ENCODE peak calls at places on chromosomes 5 and 9, in nine cellular contexts. One of them, this sample, is unnamed.

GRCh38 chr9:2267171-2267740 is 252.1 kb downstream of the SMARCA2 start:
- DNase-seq in GM13977: no peak
- DNase-seq in heart left ventricle: peak; percentile 72
- DNase-seq in progenitor cell of endocrine pancreas: no peak
- DNase-seq in AG04450: no peak
- DNase-seq in AG10803: peak; percentile 53
- DNase-seq in cardiac muscle cell: peak; percentile 49
- DNase-seq in foreskin fibroblast: peak; percentile 17
- DNase-seq in astrocyte of the spinal cord: no peak
- DNase-seq in this sample: no peak

GRCh38 chr9:93908591-93909241 is 46.4 kb downstream of the BARX1 start:
- DNase-seq in foreskin fibroblast: no peak
- DNase-seq in progenitor cell of endocrine pancreas: no peak
- DNase-seq in cardiac muscle cell: no peak
- DNase-seq in heart left ventricle: no peak
- DNase-seq in AG10803: no peak
- DNase-seq in AG04450: no peak
- DNase-seq in astrocyte of the spinal cord: no peak
- DNase-seq in GM13977: no peak
- DNase-seq in this sample: no peak

GRCh38 chr9:87827341-87827740 is 55.3 kb upstream of the SPATA31E1 start:
- DNase-seq in GM13977: no peak
- DNase-seq in astrocyte of the spinal cord: no peak
- DNase-seq in AG04450: no peak
- DNase-seq in AG10803: peak; percentile 35
- DNase-seq in progenitor cell of endocrine pancreas: no peak
- DNase-seq in heart left ventricle: no peak
- DNase-seq in foreskin fibroblast: no peak
- DNase-seq in cardiac muscle cell: no peak
- DNase-seq in this sample: no peak

GRCh38 chr5:102875672-102876071 is 120.6 kb downstream of the PAM start:
- DNase-seq in progenitor cell of endocrine pancreas: no peak
- DNase-seq in AG10803: no peak
- DNase-seq in heart left ventricle: no peak
- DNase-seq in GM13977: no peak
- DNase-seq in AG04450: no peak
- DNase-seq in astrocyte of the spinal cord: no peak
- DNase-seq in foreskin fibroblast: no peak
- DNase-seq in cardiac muscle cell: no peak
- DNase-seq in this sample: no peak

GRCh38 chr5:133412661-133413060 is 199.7 kb downstream of the FSTL4 start:
- DNase-seq in GM13977: no peak
- DNase-seq in heart left ventricle: no peak
- DNase-seq in AG10803: no peak
- DNase-seq in astrocyte of the spinal cord: no peak
- DNase-seq in progenitor cell of endocrine pancreas: no peak
- DNase-seq in cardiac muscle cell: no peak
- DNase-seq in AG04450: no peak
- DNase-seq in foreskin fibroblast: no peak
- DNase-seq in this sample: no peak

GRCh38 chr9:109956811-109957440 is 176.9 kb downstream of the PALM2AKAP2 start:
- DNase-seq in cardiac muscle cell: peak; percentile 25
- DNase-seq in astrocyte of the spinal cord: peak; percentile 13
- DNase-seq in heart left ventricle: no peak
- DNase-seq in AG04450: peak; percentile 43
- DNase-seq in GM13977: no peak
- DNase-seq in foreskin fibroblast: no peak
- DNase-seq in AG10803: peak; percentile 33
- DNase-seq in progenitor cell of endocrine pancreas: no peak
- DNase-seq in this sample: no peak

GRCh38 chr5:140324041-140324833 is 21.3 kb upstream of the PFDN1 start:
- DNase-seq in cardiac muscle cell: no peak
- DNase-seq in GM13977: no peak
- DNase-seq in heart left ventricle: no peak
- DNase-seq in foreskin fibroblast: peak; percentile 39
- DNase-seq in AG04450: no peak
- DNase-seq in astrocyte of the spinal cord: no peak
- DNase-seq in AG10803: no peak
- DNase-seq in progenitor cell of endocrine pancreas: no peak
- DNase-seq in this sample: no peak

GRCh38 chr9:127214421-127215265 is 49.9 kb upstream of the GARNL3 start:
- DNase-seq in foreskin fibroblast: peak; percentile 50
- DNase-seq in heart left ventricle: no peak
- DNase-seq in AG04450: peak; percentile 66
- DNase-seq in astrocyte of the spinal cord: peak; percentile 55
- DNase-seq in GM13977: peak; percentile 84
- DNase-seq in progenitor cell of endocrine pancreas: peak; percentile 54
- DNase-seq in AG10803: peak; percentile 73
- DNase-seq in cardiac muscle cell: peak; percentile 59
- DNase-seq in this sample: peak; percentile 53

GRCh38 chr5:60492958-60493357 is 207.0 kb downstream of the DEPDC1B start:
- DNase-seq in GM13977: no peak
- DNase-seq in AG10803: no peak
- DNase-seq in cardiac muscle cell: no peak
- DNase-seq in AG04450: no peak
- DNase-seq in astrocyte of the spinal cord: no peak
- DNase-seq in heart left ventricle: no peak
- DNase-seq in progenitor cell of endocrine pancreas: no peak
- DNase-seq in foreskin fibroblast: peak; percentile 52
- DNase-seq in this sample: no peak

GRCh38 chr5:72156921-72157320 is 49.6 kb downstream of the MAP1B start:
- DNase-seq in GM13977: no peak
- DNase-seq in astrocyte of the spinal cord: peak; percentile 91
- DNase-seq in AG10803: peak; percentile 96
- DNase-seq in foreskin fibroblast: peak; percentile 95
- DNase-seq in heart left ventricle: peak; percentile 39
- DNase-seq in progenitor cell of endocrine pancreas: no peak
- DNase-seq in AG04450: peak; percentile 94
- DNase-seq in cardiac muscle cell: peak; percentile 61
- DNase-seq in this sample: no peak

GRCh38 chr9:120413121-120414048 is 166.6 kb downstream of the CDK5RAP2 start:
- DNase-seq in heart left ventricle: no peak
- DNase-seq in astrocyte of the spinal cord: no peak
- DNase-seq in progenitor cell of endocrine pancreas: no peak
- DNase-seq in AG10803: no peak
- DNase-seq in GM13977: no peak
- DNase-seq in AG04450: no peak
- DNase-seq in foreskin fibroblast: no peak
- DNase-seq in cardiac muscle cell: no peak
- DNase-seq in this sample: no peak

GRCh38 chr5:169439362-169439761 is 138.4 kb upstream of the SLIT3 start:
- DNase-seq in cardiac muscle cell: no peak
- DNase-seq in GM13977: no peak
- DNase-seq in foreskin fibroblast: no peak
- DNase-seq in heart left ventricle: no peak
- DNase-seq in AG04450: no peak
- DNase-seq in astrocyte of the spinal cord: no peak
- DNase-seq in AG10803: no peak
- DNase-seq in progenitor cell of endocrine pancreas: no peak
- DNase-seq in this sample: no peak

GRCh38 chr5:169431386-169431785 is 130.4 kb upstream of the SLIT3 start:
- DNase-seq in cardiac muscle cell: no peak
- DNase-seq in GM13977: no peak
- DNase-seq in AG04450: no peak
- DNase-seq in progenitor cell of endocrine pancreas: no peak
- DNase-seq in foreskin fibroblast: peak; percentile 67
- DNase-seq in heart left ventricle: no peak
- DNase-seq in astrocyte of the spinal cord: no peak
- DNase-seq in AG10803: no peak
- DNase-seq in this sample: no peak

GRCh38 chr5:169440107-169440701 is 139.3 kb upstream of the SLIT3 start:
- DNase-seq in progenitor cell of endocrine pancreas: no peak
- DNase-seq in heart left ventricle: no peak
- DNase-seq in AG10803: no peak
- DNase-seq in cardiac muscle cell: no peak
- DNase-seq in GM13977: no peak
- DNase-seq in AG04450: no peak
- DNase-seq in astrocyte of the spinal cord: no peak
- DNase-seq in foreskin fibroblast: no peak
- DNase-seq in this sample: no peak

GRCh38 chr5:169433221-169433651 is 132.3 kb upstream of the SLIT3 start:
- DNase-seq in foreskin fibroblast: peak; percentile 61
- DNase-seq in cardiac muscle cell: no peak
- DNase-seq in GM13977: no peak
- DNase-seq in astrocyte of the spinal cord: no peak
- DNase-seq in AG10803: peak; percentile 91
- DNase-seq in AG04450: no peak
- DNase-seq in heart left ventricle: no peak
- DNase-seq in progenitor cell of endocrine pancreas: no peak
- DNase-seq in this sample: no peak

GRCh38 chr5:169435506-169436230 is 134.7 kb upstream of the SLIT3 start:
- DNase-seq in foreskin fibroblast: no peak
- DNase-seq in AG10803: peak; percentile 86
- DNase-seq in cardiac muscle cell: no peak
- DNase-seq in AG04450: no peak
- DNase-seq in astrocyte of the spinal cord: no peak
- DNase-seq in GM13977: no peak
- DNase-seq in progenitor cell of endocrine pancreas: no peak
- DNase-seq in heart left ventricle: no peak
- DNase-seq in this sample: no peak
- TF ChIP-seq CTCF in foreskin fibroblast: no peak
- TF ChIP-seq CTCF in AG10803: no peak
- TF ChIP-seq CTCF in cardiac muscle cell: no peak
- TF ChIP-seq CTCF in AG04450: no peak
- TF ChIP-seq CTCF in astrocyte of the spinal cord: no peak
- TF ChIP-seq CTCF in GM13977: no peak
- TF ChIP-seq CTCF in progenitor cell of endocrine pancreas: no peak
- TF ChIP-seq CTCF in heart left ventricle: no peak
- TF ChIP-seq CTCF in this sample: no peak

GRCh38 chr5:79436224-79436623 is 77.7 kb downstream of the HOMER1 start:
- DNase-seq in GM13977: no peak
- DNase-seq in astrocyte of the spinal cord: peak; percentile 26
- DNase-seq in cardiac muscle cell: peak; percentile 72
- DNase-seq in foreskin fibroblast: peak; percentile 62
- DNase-seq in progenitor cell of endocrine pancreas: no peak
- DNase-seq in AG10803: peak; percentile 91
- DNase-seq in AG04450: peak; percentile 4
- DNase-seq in heart left ventricle: no peak
- DNase-seq in this sample: no peak
- TF ChIP-seq CTCF in GM13977: no peak
- TF ChIP-seq CTCF in astrocyte of the spinal cord: no peak
- TF ChIP-seq CTCF in cardiac muscle cell: no peak
- TF ChIP-seq CTCF in foreskin fibroblast: no peak
- TF ChIP-seq CTCF in progenitor cell of endocrine pancreas: no peak
- TF ChIP-seq CTCF in AG10803: no peak
- TF ChIP-seq CTCF in AG04450: no peak
- TF ChIP-seq CTCF in heart left ventricle: no peak
- TF ChIP-seq CTCF in this sample: no peak

GRCh38 chr5:13660072-13660471 is 284.4 kb downstream of the DNAH5 start:
- DNase-seq in heart left ventricle: no peak
- DNase-seq in astrocyte of the spinal cord: peak; percentile 41
- DNase-seq in cardiac muscle cell: no peak
- DNase-seq in progenitor cell of endocrine pancreas: no peak
- DNase-seq in AG10803: peak; percentile 42
- DNase-seq in GM13977: no peak
- DNase-seq in AG04450: no peak
- DNase-seq in foreskin fibroblast: no peak
- DNase-seq in this sample: no peak
- TF ChIP-seq CTCF in heart left ventricle: no peak
- TF ChIP-seq CTCF in astrocyte of the spinal cord: peak; percentile 10
- TF ChIP-seq CTCF in cardiac muscle cell: no peak
- TF ChIP-seq CTCF in progenitor cell of endocrine pancreas: peak; percentile 41
- TF ChIP-seq CTCF in AG10803: peak; percentile 37
- TF ChIP-seq CTCF in GM13977: no peak
- TF ChIP-seq CTCF in AG04450: peak; percentile 42
- TF ChIP-seq CTCF in foreskin fibroblast: peak; percentile 4
- TF ChIP-seq CTCF in this sample: peak; percentile 33

GRCh38 chr5:181167814-181168488 is 20.6 kb downstream of the OR2V2 start:
- DNase-seq in GM13977: peak; percentile 48
- DNase-seq in AG04450: no peak
- DNase-seq in heart left ventricle: no peak
- DNase-seq in astrocyte of the spinal cord: no peak
- DNase-seq in progenitor cell of endocrine pancreas: peak; percentile 39
- DNase-seq in cardiac muscle cell: no peak
- DNase-seq in foreskin fibroblast: no peak
- DNase-seq in AG10803: no peak
- DNase-seq in this sample: peak; percentile 79
- TF ChIP-seq CTCF in GM13977: peak; percentile 47
- TF ChIP-seq CTCF in AG04450: peak; percentile 48
- TF ChIP-seq CTCF in heart left ventricle: peak; percentile 24
- TF ChIP-seq CTCF in astrocyte of the spinal cord: peak; percentile 41
- TF ChIP-seq CTCF in progenitor cell of endocrine pancreas: peak; percentile 61
- TF ChIP-seq CTCF in cardiac muscle cell: peak; percentile 48
- TF ChIP-seq CTCF in foreskin fibroblast: peak; percentile 45
- TF ChIP-seq CTCF in AG10803: peak; percentile 31
- TF ChIP-seq CTCF in this sample: peak; percentile 69

GRCh38 chr5:148125641-148126040 is 42.7 kb upstream of the SPINK14 start:
- DNase-seq in astrocyte of the spinal cord: peak; percentile 15
- DNase-seq in AG10803: no peak
- DNase-seq in GM13977: no peak
- DNase-seq in cardiac muscle cell: peak; percentile 6
- DNase-seq in AG04450: no peak
- DNase-seq in foreskin fibroblast: no peak
- DNase-seq in progenitor cell of endocrine pancreas: no peak
- DNase-seq in heart left ventricle: no peak
- DNase-seq in this sample: no peak
- TF ChIP-seq CTCF in astrocyte of the spinal cord: peak; percentile 31
- TF ChIP-seq CTCF in AG10803: no peak
- TF ChIP-seq CTCF in GM13977: no peak
- TF ChIP-seq CTCF in cardiac muscle cell: peak; percentile 14
- TF ChIP-seq CTCF in AG04450: peak; percentile 39
- TF ChIP-seq CTCF in foreskin fibroblast: no peak
- TF ChIP-seq CTCF in progenitor cell of endocrine pancreas: no peak
- TF ChIP-seq CTCF in heart left ventricle: no peak
- TF ChIP-seq CTCF in this sample: peak; percentile 36

This sample was measured in neural crest cell.